ENCODE peak calls at places on chromosomes 16 and 17, in nine cellular contexts. K, J, R, T, M, F, V, Q and P are unnamed samples.

GRCh38 chr17:27873746-27874145 is 19.4 kb downstream of the LYRM9 start:
- DNase-seq in M (no peak), K (peak), R (no peak), F (no peak), T (no peak), J (no peak), V (no peak), Q (no peak), P (no peak)

GRCh38 chr16:2817496-2818277 is 650 bp downstream of the PRSS21 start:
- DNase-seq in Q (no peak), K (no peak), J (no peak), V (peak), R (no peak), F (peak), T (no peak), M (no peak), P (no peak)

GRCh38 chr17:39908789-39909352 is 9.6 kb downstream of the GSDMB start:
- DNase-seq in R (no peak), J (no peak), T (no peak), Q (no peak), M (no peak), K (no peak), F (no peak), V (no peak), P (no peak)

GRCh38 chr16:49755291-49755611 is 100.7 kb downstream of the ZNF423 start:
- DNase-seq in F (no peak), R (peak), T (no peak), V (peak), M (peak), Q (no peak), J (no peak), K (peak), P (no peak)

GRCh38 chr17:4790705-4791088 is 1.9 kb downstream of the GLTPD2 start:
- DNase-seq in R (no peak), M (no peak), Q (no peak), J (no peak), F (no peak), V (no peak), K (no peak), T (no peak), P (no peak)

GRCh38 chr17:40532520-40533253 is 31.3 kb upstream of the TNS4 start:
- DNase-seq in K (no peak), F (no peak), J (no peak), Q (no peak), V (no peak), M (peak), T (no peak), R (no peak), P (no peak)

GRCh38 chr17:17476865-17477467 is at the start of gene MED9:
- DNase-seq in K (peak), R (peak), V (peak), M (peak), Q (peak), T (peak), F (peak), J (peak), P (peak)

GRCh38 chr16:27408012-27408601 is 6.1 kb downstream of the IL21R start:
- DNase-seq in F (no peak), Q (no peak), T (no peak), J (no peak), R (no peak), M (peak), K (peak), V (no peak), P (no peak)

GRCh38 chr16:59192551-59193199 is 458.6 kb upstream of the GOT2 start:
- DNase-seq in K (peak), F (no peak), T (no peak), V (peak), R (peak), Q (no peak), M (no peak), J (no peak), P (peak)

GRCh38 chr17:1752425-1752941 is 9.4 kb upstream of the SERPINF1 start:
- DNase-seq in K (no peak), T (no peak), J (peak), V (peak), R (no peak), Q (no peak), F (no peak), M (no peak), P (no peak)

GRCh38 chr16:83813818-83814653 is 6.3 kb downstream of the HSBP1 start:
- DNase-seq in Q (no peak), R (no peak), K (peak), M (peak), V (no peak), J (no peak), F (peak), T (no peak), P (no peak)

GRCh38 chr16:22314661-22315626 is 17.7 kb downstream of the POLR3E start:
- DNase-seq in F (no peak), K (no peak), M (no peak), T (peak), J (no peak), Q (no peak), R (no peak), V (peak), P (no peak)

GRCh38 chr16:57029161-57030160 is 40.1 kb downstream of the NLRC5 start:
- DNase-seq in R (no peak), M (peak), T (no peak), F (no peak), K (peak), J (no peak), V (peak), Q (no peak), P (no peak)

GRCh38 chr17:33967608-33968349 is 287.3 kb upstream of the CCL2 start:
- DNase-seq in J (no peak), M (no peak), V (no peak), K (no peak), Q (no peak), F (no peak), T (no peak), R (no peak), P (peak)

GRCh38 chr17:34542700-34543336 is 36.6 kb upstream of the TMEM132E start:
- DNase-seq in V (peak), M (peak), R (peak), Q (no peak), J (no peak), F (peak), T (peak), K (no peak), P (peak)

GRCh38 chr16:82195917-82196494 is 26.0 kb upstream of the MPHOSPH6 start:
- DNase-seq in K (no peak), F (no peak), R (no peak), J (no peak), Q (no peak), V (no peak), T (no peak), M (peak), P (no peak)

GRCh38 chr16:1965610-1966009 is 984 bp upstream of the RPS2 start:
- DNase-seq in F (no peak), Q (no peak), R (no peak), K (no peak), M (no peak), J (peak), T (no peak), V (no peak), P (no peak)

GRCh38 chr17:77875051-77875780 is 83.3 kb upstream of the TNRC6C start:
- DNase-seq in J (no peak), F (no peak), Q (no peak), K (peak), V (no peak), T (no peak), M (peak), R (no peak), P (no peak)

GRCh38 chr16:53482123-53482522 is 20.9 kb downstream of the AKTIP start:
- DNase-seq in T (no peak), F (no peak), Q (no peak), V (no peak), K (no peak), R (no peak), J (no peak), M (no peak), P (no peak)

GRCh38 chr16:47375423-47375822 is 85.4 kb downstream of the ITFG1 start:
- DNase-seq in F (no peak), V (no peak), M (no peak), R (no peak), Q (no peak), K (no peak), J (no peak), T (no peak), P (no peak)

GRCh38 chr17:28717578-28718316 is at the start of gene RAB34:
- DNase-seq in V (peak), F (peak), M (peak), K (peak), J (peak), R (peak), Q (peak), T (peak), P (no peak)

GRCh38 chr17:12257176-12257575 is 236.5 kb downstream of the MAP2K4 start:
- DNase-seq in R (no peak), V (no peak), Q (no peak), T (no peak), K (no peak), J (no peak), F (no peak), M (no peak), P (no peak)

GRCh38 chr16:64926476-64926875 is 195.4 kb downstream of the CDH11 start:
- DNase-seq in Q (no peak), J (no peak), R (no peak), K (no peak), F (no peak), M (no peak), V (no peak), T (no peak), P (no peak)

GRCh38 chr16:76194621-76195015 is 82.6 kb upstream of the CNTNAP4 start:
- DNase-seq in J (no peak), Q (no peak), V (no peak), F (peak), R (no peak), K (no peak), M (no peak), T (no peak), P (no peak)

GRCh38 chr17:78477913-78478756 is 99.1 kb downstream of the DNAH17 start:
- DNase-seq in V (no peak), Q (no peak), J (no peak), F (no peak), M (no peak), K (no peak), T (no peak), R (no peak), P (no peak)

GRCh38 chr16:4935231-4935855 is 1.6 kb downstream of the PPL start:
- DNase-seq in T (peak), F (peak), V (no peak), M (peak), Q (peak), J (peak), K (no peak), R (peak), P (no peak)

GRCh38 chr16:82281544-82281943 is 111.5 kb upstream of the MPHOSPH6 start:
- DNase-seq in V (no peak), R (no peak), K (peak), T (no peak), J (no peak), F (no peak), M (no peak), Q (no peak), P (no peak)

GRCh38 chr17:63740464-63741181 is 976 bp downstream of the STRADA start:
- DNase-seq in M (peak), V (peak), R (peak), Q (no peak), T (no peak), F (no peak), K (no peak), J (no peak), P (no peak)

GRCh38 chr16:67555795-67556212 is 6.5 kb upstream of the CTCF start:
- DNase-seq in R (no peak), Q (no peak), K (peak), M (peak), J (no peak), T (no peak), V (no peak), F (no peak), P (peak)

GRCh38 chr16:15792563-15792971 is 64.3 kb downstream of the MYH11 start:
- DNase-seq in K (no peak), T (no peak), Q (no peak), F (no peak), M (no peak), J (no peak), V (no peak), R (no peak), P (no peak)

GRCh38 chr17:27477050-27477647 is 20.9 kb downstream of the KSR1 start:
- DNase-seq in T (no peak), Q (no peak), V (no peak), M (no peak), J (no peak), F (no peak), R (no peak), K (no peak), P (no peak)

GRCh38 chr16:48250520-48251278 is 3.4 kb upstream of the ABCC11 start:
- DNase-seq in Q (no peak), R (no peak), J (no peak), V (no peak), M (no peak), K (no peak), T (no peak), F (no peak), P (no peak)

GRCh38 chr17:32927724-32928526 is at the start of gene TMEM98:
- DNase-seq in T (peak), Q (no peak), V (peak), K (no peak), F (peak), M (peak), R (peak), J (peak), P (no peak)

GRCh38 chr17:9443811-9444210 is 131.8 kb downstream of the STX8 start:
- DNase-seq in Q (no peak), T (no peak), J (no peak), F (no peak), M (no peak), K (no peak), V (no peak), R (no peak), P (no peak)

GRCh38 chr17:9446528-9446927 is 129.1 kb downstream of the STX8 start:
- DNase-seq in M (no peak), J (no peak), T (no peak), R (no peak), F (no peak), K (no peak), Q (no peak), V (no peak), P (no peak)

GRCh38 chr17:9439851-9440250 is 135.8 kb downstream of the STX8 start:
- DNase-seq in V (no peak), Q (no peak), J (no peak), F (no peak), M (no peak), K (no peak), R (no peak), T (no peak), P (no peak)

GRCh38 chr17:9445424-9445823 is 130.2 kb downstream of the STX8 start:
- DNase-seq in R (no peak), J (no peak), Q (no peak), M (no peak), K (no peak), V (peak), T (no peak), F (no peak), P (no peak)

DNA sequence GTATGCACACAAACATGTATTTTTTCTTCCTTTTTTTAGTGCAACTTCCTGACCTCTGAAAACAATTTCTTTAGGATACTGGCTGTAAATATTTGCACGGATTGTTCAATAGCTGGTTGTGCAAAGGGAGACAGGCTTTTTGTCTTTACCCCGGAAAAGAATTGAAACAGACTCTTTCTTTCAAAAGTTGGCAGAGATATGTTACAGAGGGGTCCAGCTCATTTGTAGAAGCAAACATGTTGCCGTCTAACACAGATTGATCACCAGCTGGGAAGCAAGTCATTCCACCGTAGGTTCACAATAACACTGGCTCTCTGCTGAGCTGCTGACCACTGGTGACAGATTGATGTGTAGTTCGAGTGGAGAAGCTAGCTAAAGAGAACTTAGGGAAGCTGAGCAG is 130.9 kb downstream of the STX8 start:
- DNase-seq in F (no peak), K (peak), M (no peak), R (no peak), V (no peak), T (no peak), J (no peak), Q (no peak), P (no peak)
- H3K4me3 ChIP-seq in F (no peak), K (no peak), M (no peak), R (no peak), V (no peak), T (no peak), J (no peak), Q (no peak), P (no peak)

GRCh38 chr16:24991349-24991748 is 23.8 kb downstream of the ARHGAP17 start:
- DNase-seq in F (no peak), Q (no peak), V (no peak), R (no peak), T (no peak), M (no peak), K (no peak), J (no peak), P (no peak)
- H3K4me3 ChIP-seq in F (no peak), Q (no peak), V (no peak), R (no peak), T (no peak), M (no peak), K (no peak), J (no peak), P (no peak)

DNA sequence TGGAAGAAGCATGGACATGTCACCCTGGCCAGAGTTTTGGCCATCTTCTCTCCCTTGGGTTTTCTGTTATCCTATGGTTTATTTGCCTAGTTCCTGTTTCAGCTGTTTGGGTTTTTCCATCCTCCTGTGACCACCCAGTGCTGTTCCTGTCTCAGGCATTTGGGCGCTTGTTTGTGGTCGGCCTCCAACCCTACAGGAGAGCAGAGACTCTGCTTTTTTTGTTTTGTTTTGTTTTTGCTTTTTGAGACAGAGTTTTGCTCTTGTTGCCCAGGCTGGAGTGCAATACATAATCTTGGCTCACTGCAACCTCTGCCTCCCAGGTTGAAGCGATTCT is 3.3 kb upstream of the ZC3H7A start:
- DNase-seq in R (no peak), M (no peak), T (no peak), F (no peak), V (no peak), K (no peak), Q (no peak), J (peak), P (no peak)
- H3K4me3 ChIP-seq in R (no peak), M (no peak), T (no peak), F (no peak), V (no peak), K (no peak), Q (no peak), J (no peak), P (no peak)

GRCh38 chr17:49360796-49361128 is 1.3 kb downstream of the ZNF652 start:
- DNase-seq in M (no peak), J (no peak), T (no peak), R (no peak), Q (no peak), K (no peak), V (peak), F (peak), P (no peak)

GRCh38 chr17:49357516-49357915 is 4.5 kb downstream of the ZNF652 start:
- DNase-seq in M (no peak), K (no peak), Q (no peak), J (no peak), V (no peak), T (no peak), F (no peak), R (no peak), P (no peak)

GRCh38 chr17:49359990-49360795 is 1.9 kb downstream of the ZNF652 start:
- DNase-seq in R (no peak), V (no peak), F (no peak), J (no peak), Q (no peak), T (no peak), M (peak), K (no peak), P (no peak)

GRCh38 chr17:49356320-49356719 is 5.7 kb downstream of the ZNF652 start:
- DNase-seq in J (no peak), Q (no peak), V (no peak), K (no peak), R (no peak), M (no peak), F (no peak), T (no peak), P (no peak)

DNA sequence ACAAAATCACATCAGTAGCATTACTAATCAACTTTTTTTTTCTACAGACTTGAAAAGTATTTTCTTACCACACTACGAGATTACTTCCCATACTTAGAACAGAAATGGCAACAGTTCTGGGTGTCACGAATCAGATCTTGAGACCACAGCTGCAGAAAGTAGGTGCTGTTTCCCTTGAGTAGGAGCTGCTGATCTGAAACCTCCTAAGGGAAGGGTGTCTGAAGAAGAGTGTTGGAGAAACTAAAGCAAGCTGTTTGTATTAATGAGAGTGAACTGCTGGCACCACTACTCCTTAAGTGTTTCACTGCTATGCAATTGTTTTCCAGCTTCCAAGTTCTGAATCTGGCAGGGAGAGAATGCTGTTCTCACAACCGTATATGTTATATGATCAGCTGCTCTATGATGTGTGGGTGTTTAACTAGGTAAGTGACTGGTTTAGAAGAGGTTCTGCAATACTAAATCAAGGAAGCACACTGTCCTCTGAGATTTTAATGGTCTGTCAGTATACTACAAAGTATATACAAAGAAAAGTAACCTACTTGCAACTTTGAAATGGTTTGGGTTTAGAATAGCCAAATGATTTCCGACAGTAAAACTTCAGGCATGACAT is 3.3 kb downstream of the ZNF652 start:
- DNase-seq in T (no peak), M (peak), J (no peak), Q (no peak), K (no peak), F (no peak), V (no peak), R (no peak), P (peak)
- H3K4me3 ChIP-seq in T (no peak), M (peak), J (no peak), Q (no peak), K (no peak), F (no peak), V (no peak), R (no peak), P (no peak)

GRCh38 chr17:80477647-80478478 is 1.5 kb upstream of the NPTX1 start:
- DNase-seq in V (peak), M (peak), K (no peak), F (peak), T (no peak), R (no peak), J (no peak), Q (no peak), P (no peak)
- H3K4me3 ChIP-seq in V (peak), M (peak), K (peak), F (no peak), T (peak), R (peak), J (peak), Q (peak), P (no peak)

DNA sequence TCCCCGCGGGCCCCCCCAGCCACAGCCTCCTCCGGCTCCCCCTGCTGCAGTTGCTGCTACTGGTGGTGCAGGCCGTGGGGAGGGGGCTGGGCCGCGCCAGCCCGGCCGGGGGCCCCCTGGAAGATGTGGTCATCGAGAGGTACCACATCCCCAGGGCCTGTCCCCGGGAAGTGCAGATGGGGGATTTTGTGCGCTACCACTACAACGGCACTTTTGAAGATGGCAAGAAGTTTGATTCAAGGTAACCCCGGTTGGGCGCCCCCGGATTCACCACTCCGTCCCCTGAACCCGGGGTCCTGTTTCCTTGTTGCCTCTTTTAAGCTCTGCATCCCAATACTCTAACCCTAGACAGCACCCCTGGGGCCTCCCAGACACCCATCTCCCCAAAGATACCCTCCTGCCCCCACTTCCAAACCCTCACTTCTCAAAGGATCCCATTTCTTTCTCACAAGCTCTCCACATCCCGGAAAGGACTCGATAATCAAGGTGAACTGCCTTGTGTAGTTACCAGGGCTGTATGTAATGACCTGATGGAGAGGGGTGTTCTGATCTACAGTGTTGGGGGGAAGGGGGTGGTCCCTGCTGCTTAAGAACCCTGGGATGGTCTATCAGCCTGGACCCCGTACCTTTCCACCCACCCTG is 356 bp downstream of the FKBP10 start:
- DNase-seq in V (no peak), T (no peak), J (no peak), F (no peak), Q (no peak), M (no peak), K (no peak), R (no peak), P (no peak)
- H3K4me3 ChIP-seq in V (peak), T (peak), J (peak), F (no peak), Q (peak), M (peak), K (peak), R (peak), P (no peak)